ENCODE peak calls at places on chromosomes 13 and 19, in six cellular contexts. One of them, this sample, is unnamed.

GRCh38 chr13:48505597-48506091 is 27.2 kb downstream of the RCBTB2 start:
- DNase-seq in mesendoderm: peak
- DNase-seq in neural progenitor cell: no peak
- DNase-seq in ovary: no peak
- DNase-seq in ascending aorta: peak
- DNase-seq in fibroblast of mammary gland: no peak
- DNase-seq in this sample: peak

GRCh38 chr13:75669706-75670105 is 33.6 kb downstream of the LMO7 start:
- DNase-seq in mesendoderm: no peak
- DNase-seq in neural progenitor cell: no peak
- DNase-seq in ovary: no peak
- DNase-seq in ascending aorta: no peak
- DNase-seq in fibroblast of mammary gland: no peak
- DNase-seq in this sample: no peak

GRCh38 chr13:27789495-27790303 is 2.6 kb upstream of the GSX1 start:
- DNase-seq in mesendoderm: no peak
- DNase-seq in neural progenitor cell: peak
- DNase-seq in ovary: no peak
- DNase-seq in ascending aorta: no peak
- DNase-seq in fibroblast of mammary gland: no peak
- DNase-seq in this sample: no peak

GRCh38 chr19:30711296-30711695 is 339.1 kb downstream of the ZNF536 start:
- DNase-seq in mesendoderm: no peak
- DNase-seq in neural progenitor cell: peak
- DNase-seq in ovary: no peak
- DNase-seq in ascending aorta: no peak
- DNase-seq in fibroblast of mammary gland: no peak
- DNase-seq in this sample: no peak

GRCh38 chr19:43479226-43479625 is 13.8 kb upstream of the LYPD3 start:
- DNase-seq in mesendoderm: no peak
- DNase-seq in neural progenitor cell: no peak
- DNase-seq in ovary: no peak
- DNase-seq in ascending aorta: no peak
- DNase-seq in fibroblast of mammary gland: no peak
- DNase-seq in this sample: no peak

GRCh38 chr13:39037410-39037879 is 444 bp downstream of the PROSER1 start:
- DNase-seq in mesendoderm: no peak
- DNase-seq in neural progenitor cell: no peak
- DNase-seq in ovary: no peak
- DNase-seq in ascending aorta: no peak
- DNase-seq in fibroblast of mammary gland: no peak
- DNase-seq in this sample: no peak

GRCh38 chr19:29260477-29261317 is 47.7 kb upstream of the UQCRFS1 start:
- DNase-seq in mesendoderm: peak
- DNase-seq in neural progenitor cell: peak
- DNase-seq in ovary: no peak
- DNase-seq in ascending aorta: no peak
- DNase-seq in fibroblast of mammary gland: peak
- DNase-seq in this sample: no peak

GRCh38 chr13:20547479-20547908 is 19.5 kb upstream of the IFT88 start:
- DNase-seq in mesendoderm: no peak
- DNase-seq in neural progenitor cell: no peak
- DNase-seq in ovary: no peak
- DNase-seq in ascending aorta: no peak
- DNase-seq in fibroblast of mammary gland: no peak
- DNase-seq in this sample: no peak

DNA sequence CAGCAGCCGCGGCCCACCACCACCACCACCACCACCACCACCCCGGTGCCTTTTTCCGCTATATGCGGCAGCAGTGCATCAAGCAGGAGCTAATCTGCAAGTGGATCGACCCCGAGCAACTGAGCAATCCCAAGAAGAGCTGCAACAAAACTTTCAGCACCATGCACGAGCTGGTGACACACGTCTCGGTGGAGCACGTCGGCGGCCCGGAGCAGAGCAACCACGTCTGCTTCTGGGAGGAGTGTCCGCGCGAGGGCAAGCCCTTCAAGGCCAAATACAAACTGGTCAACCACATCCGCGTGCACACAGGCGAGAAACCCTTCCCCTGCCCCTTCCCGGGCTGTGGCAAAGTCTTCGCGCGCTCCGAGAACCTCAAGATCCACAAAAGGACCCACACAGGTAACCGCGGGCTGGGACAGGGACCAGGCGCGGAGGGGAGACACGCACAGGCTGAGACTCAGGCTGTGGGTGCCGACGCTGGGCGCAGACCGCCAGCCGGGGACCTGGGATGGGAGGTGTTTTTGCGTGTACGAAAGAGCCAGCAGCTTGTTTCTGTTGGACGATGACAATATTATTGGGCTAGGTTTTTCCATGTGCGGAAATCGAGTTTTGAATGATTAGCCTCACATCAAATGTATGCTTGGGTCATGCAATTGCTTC is 1.3 kb downstream of the ZIC2 start:
- DNase-seq in mesendoderm: peak
- DNase-seq in neural progenitor cell: peak
- DNase-seq in ovary: no peak
- DNase-seq in ascending aorta: no peak
- DNase-seq in fibroblast of mammary gland: no peak
- DNase-seq in this sample: no peak
- H3K4me3 ChIP-seq in mesendoderm: peak
- H3K4me3 ChIP-seq in neural progenitor cell: peak
- H3K4me3 ChIP-seq in ovary: no peak
- H3K4me3 ChIP-seq in ascending aorta: no peak
- H3K4me3 ChIP-seq in fibroblast of mammary gland: no peak
- H3K4me3 ChIP-seq in this sample: no peak

GRCh38 chr13:67118277-67118676 is 111.9 kb downstream of the PCDH9 start:
- DNase-seq in mesendoderm: no peak
- DNase-seq in neural progenitor cell: no peak
- DNase-seq in ovary: no peak
- DNase-seq in ascending aorta: no peak
- DNase-seq in fibroblast of mammary gland: no peak
- DNase-seq in this sample: no peak
- H3K4me3 ChIP-seq in mesendoderm: no peak
- H3K4me3 ChIP-seq in neural progenitor cell: no peak
- H3K4me3 ChIP-seq in ovary: no peak
- H3K4me3 ChIP-seq in ascending aorta: no peak
- H3K4me3 ChIP-seq in fibroblast of mammary gland: no peak
- H3K4me3 ChIP-seq in this sample: no peak

GRCh38 chr19:45863335-45863839 is 440 bp upstream of the SYMPK start:
- DNase-seq in mesendoderm: no peak
- DNase-seq in neural progenitor cell: no peak
- DNase-seq in ovary: no peak
- DNase-seq in ascending aorta: no peak
- DNase-seq in fibroblast of mammary gland: no peak
- DNase-seq in this sample: no peak
- H3K4me3 ChIP-seq in mesendoderm: peak
- H3K4me3 ChIP-seq in neural progenitor cell: peak
- H3K4me3 ChIP-seq in ovary: peak
- H3K4me3 ChIP-seq in ascending aorta: peak
- H3K4me3 ChIP-seq in fibroblast of mammary gland: peak
- H3K4me3 ChIP-seq in this sample: peak

GRCh38 chr13:60572855-60573254 is 175.8 kb downstream of the TDRD3 start:
- DNase-seq in mesendoderm: peak
- DNase-seq in neural progenitor cell: peak
- DNase-seq in ovary: no peak
- DNase-seq in ascending aorta: no peak
- DNase-seq in fibroblast of mammary gland: no peak
- DNase-seq in this sample: no peak
- H3K4me3 ChIP-seq in mesendoderm: no peak
- H3K4me3 ChIP-seq in neural progenitor cell: no peak
- H3K4me3 ChIP-seq in ovary: no peak
- H3K4me3 ChIP-seq in ascending aorta: no peak
- H3K4me3 ChIP-seq in fibroblast of mammary gland: no peak
- H3K4me3 ChIP-seq in this sample: no peak

GRCh38 chr19:14475251-14476073 is at the start of gene PTGER1:
- DNase-seq in mesendoderm: peak
- DNase-seq in neural progenitor cell: peak
- DNase-seq in ovary: no peak
- DNase-seq in ascending aorta: no peak
- DNase-seq in fibroblast of mammary gland: peak
- DNase-seq in this sample: peak
- H3K4me3 ChIP-seq in mesendoderm: no peak
- H3K4me3 ChIP-seq in neural progenitor cell: peak
- H3K4me3 ChIP-seq in ovary: no peak
- H3K4me3 ChIP-seq in ascending aorta: no peak
- H3K4me3 ChIP-seq in fibroblast of mammary gland: peak
- H3K4me3 ChIP-seq in this sample: no peak

GRCh38 chr13:49571299-49572240 is 13.8 kb downstream of the RCBTB1 start:
- DNase-seq in mesendoderm: no peak
- DNase-seq in neural progenitor cell: no peak
- DNase-seq in ovary: no peak
- DNase-seq in ascending aorta: no peak
- DNase-seq in fibroblast of mammary gland: no peak
- DNase-seq in this sample: no peak

GRCh38 chr13:49567501-49567900 is 17.9 kb downstream of the RCBTB1 start:
- DNase-seq in mesendoderm: peak
- DNase-seq in neural progenitor cell: no peak
- DNase-seq in ovary: no peak
- DNase-seq in ascending aorta: no peak
- DNase-seq in fibroblast of mammary gland: no peak
- DNase-seq in this sample: no peak

GRCh38 chr13:49569993-49570689 is 15.2 kb downstream of the RCBTB1 start:
- DNase-seq in mesendoderm: no peak
- DNase-seq in neural progenitor cell: no peak
- DNase-seq in ovary: no peak
- DNase-seq in ascending aorta: no peak
- DNase-seq in fibroblast of mammary gland: no peak
- DNase-seq in this sample: no peak
- H3K4me3 ChIP-seq in mesendoderm: no peak
- H3K4me3 ChIP-seq in neural progenitor cell: no peak
- H3K4me3 ChIP-seq in ovary: no peak
- H3K4me3 ChIP-seq in ascending aorta: no peak
- H3K4me3 ChIP-seq in fibroblast of mammary gland: no peak
- H3K4me3 ChIP-seq in this sample: no peak

DNA sequence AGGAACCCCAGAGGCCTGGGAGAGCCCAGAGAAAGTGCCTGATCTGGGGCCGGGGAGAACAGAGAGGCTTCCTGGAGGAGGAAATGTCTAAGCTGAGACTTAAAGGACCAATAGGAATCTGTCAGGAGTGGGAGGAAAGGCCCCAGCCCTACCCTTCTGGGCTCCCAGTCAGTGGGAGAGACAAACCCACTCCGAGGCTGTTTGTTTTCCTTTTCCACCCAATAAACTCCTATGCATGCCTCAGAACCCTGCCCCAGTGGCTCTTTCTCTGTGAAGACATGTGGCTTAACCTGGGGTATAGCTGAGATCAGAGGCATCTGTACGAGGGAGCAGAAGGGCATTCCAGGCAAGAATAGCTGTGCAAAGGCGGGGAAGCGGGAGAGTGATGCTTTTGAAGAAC is 1.9 kb downstream of the MEGF8 start:
- DNase-seq in mesendoderm: no peak
- DNase-seq in neural progenitor cell: no peak
- DNase-seq in ovary: no peak
- DNase-seq in ascending aorta: no peak
- DNase-seq in fibroblast of mammary gland: no peak
- DNase-seq in this sample: no peak
- H3K4me3 ChIP-seq in mesendoderm: no peak
- H3K4me3 ChIP-seq in neural progenitor cell: no peak
- H3K4me3 ChIP-seq in ovary: no peak
- H3K4me3 ChIP-seq in ascending aorta: no peak
- H3K4me3 ChIP-seq in fibroblast of mammary gland: no peak
- H3K4me3 ChIP-seq in this sample: no peak

GRCh38 chr13:44401577-44401976 is 28.0 kb downstream of the SERP2 start:
- DNase-seq in mesendoderm: no peak
- DNase-seq in neural progenitor cell: no peak
- DNase-seq in ovary: no peak
- DNase-seq in ascending aorta: no peak
- DNase-seq in fibroblast of mammary gland: no peak
- DNase-seq in this sample: no peak
- H3K4me3 ChIP-seq in mesendoderm: no peak
- H3K4me3 ChIP-seq in neural progenitor cell: no peak
- H3K4me3 ChIP-seq in ovary: no peak
- H3K4me3 ChIP-seq in ascending aorta: no peak
- H3K4me3 ChIP-seq in fibroblast of mammary gland: no peak
- H3K4me3 ChIP-seq in this sample: no peak

This sample was measured in mucosa of descending colon.